ENCODE peak calls at places on chromosome 14, in nine cellular contexts. O is astrocyte, F is ovary, J is glutamatergic neuron, R is right atrium auricular region, T is sigmoid colon, M is cardiac muscle cell, S is choroid plexus epithelial cell, Z is lower leg skin. D is an unnamed sample.

GRCh38 chr14:77037886-77038511 is 9.5 kb upstream of the IRF2BPL start:
- DNase-seq in O (peak), F (peak), J (no peak), R (no peak), T (peak), M (peak), S (no peak), Z (no peak), D (peak)

GRCh38 chr14:20346713-20347112 is 3.3 kb downstream of the PARP2 start:
- DNase-seq in O (no peak), F (no peak), J (no peak), R (no peak), T (no peak), M (no peak), S (no peak), Z (no peak), D (no peak)

GRCh38 chr14:46051801-46052200 is 599.8 kb downstream of the RPL10L start:
- DNase-seq in O (peak), F (no peak), J (no peak), R (no peak), T (no peak), M (no peak), S (no peak), Z (no peak), D (no peak)

GRCh38 chr14:58307597-58308316 is 9.4 kb downstream of the ARID4A start:
- DNase-seq in O (no peak), F (no peak), J (no peak), R (no peak), T (no peak), M (no peak), S (no peak), Z (no peak), D (no peak)

GRCh38 chr14:91281346-91281745 is 36.8 kb upstream of the GPR68 start:
- DNase-seq in O (peak), F (no peak), J (no peak), R (no peak), T (no peak), M (no peak), S (no peak), Z (no peak), D (no peak)

GRCh38 chr14:102086346-102086971 is 385 bp downstream of the HSP90AA1 start:
- DNase-seq in O (peak), F (peak), J (peak), R (no peak), T (peak), M (peak), S (peak), Z (no peak), D (peak)

GRCh38 chr14:23514009-23514962 is 37.3 kb downstream of the ZFHX2 start:
- DNase-seq in O (no peak), F (no peak), J (no peak), R (no peak), T (peak), M (no peak), S (no peak), Z (no peak), D (no peak)

GRCh38 chr14:75969891-75970290 is 11.9 kb downstream of the TGFB3 start:
- DNase-seq in O (no peak), F (no peak), J (no peak), R (peak), T (no peak), M (no peak), S (no peak), Z (no peak), D (no peak)

GRCh38 chr14:51873221-51873893 is 12.9 kb downstream of the GNG2 start:
- DNase-seq in O (peak), F (no peak), J (no peak), R (no peak), T (no peak), M (peak), S (peak), Z (no peak), D (peak)

GRCh38 chr14:82796081-82796480 is 1262.4 kb upstream of the SEL1L start:
- DNase-seq in O (no peak), F (no peak), J (no peak), R (no peak), T (no peak), M (no peak), S (no peak), Z (no peak), D (no peak)

GRCh38 chr14:51028851-51029754 is 65.8 kb downstream of the TRIM9 start:
- DNase-seq in O (peak), F (no peak), J (no peak), R (no peak), T (no peak), M (peak), S (peak), Z (no peak), D (no peak)

GRCh38 chr14:50320279-50320678 is 8.2 kb downstream of the DMAC2L start:
- DNase-seq in O (peak), F (no peak), J (no peak), R (no peak), T (no peak), M (peak), S (peak), Z (peak), D (peak)

GRCh38 chr14:54106802-54107377 is 150.3 kb upstream of the BMP4 start:
- DNase-seq in O (peak), F (no peak), J (no peak), R (no peak), T (no peak), M (peak), S (no peak), Z (no peak), D (no peak)

GRCh38 chr14:104443391-104444158 is 136.0 kb upstream of the C14orf180 start:
- DNase-seq in O (no peak), F (no peak), J (no peak), R (no peak), T (no peak), M (no peak), S (no peak), Z (no peak), D (no peak)

GRCh38 chr14:20278414-20278813 is 27.3 kb downstream of the TTC5 start:
- DNase-seq in O (no peak), F (peak), J (no peak), R (no peak), T (no peak), M (peak), S (peak), Z (no peak), D (peak)

GRCh38 chr14:38808734-38809455 is 294.1 kb downstream of the SEC23A start:
- DNase-seq in O (no peak), F (no peak), J (no peak), R (no peak), T (no peak), M (no peak), S (no peak), Z (no peak), D (peak)

GRCh38 chr14:71586131-71586893 is 345.9 kb upstream of the RGS6 start:
- DNase-seq in O (peak), F (peak), J (no peak), R (peak), T (no peak), M (peak), S (peak), Z (peak), D (no peak)

GRCh38 chr14:75294649-75295033 is 16.0 kb downstream of the FOS start:
- DNase-seq in O (no peak), F (no peak), J (no peak), R (no peak), T (peak), M (no peak), S (no peak), Z (no peak), D (no peak)

DNA sequence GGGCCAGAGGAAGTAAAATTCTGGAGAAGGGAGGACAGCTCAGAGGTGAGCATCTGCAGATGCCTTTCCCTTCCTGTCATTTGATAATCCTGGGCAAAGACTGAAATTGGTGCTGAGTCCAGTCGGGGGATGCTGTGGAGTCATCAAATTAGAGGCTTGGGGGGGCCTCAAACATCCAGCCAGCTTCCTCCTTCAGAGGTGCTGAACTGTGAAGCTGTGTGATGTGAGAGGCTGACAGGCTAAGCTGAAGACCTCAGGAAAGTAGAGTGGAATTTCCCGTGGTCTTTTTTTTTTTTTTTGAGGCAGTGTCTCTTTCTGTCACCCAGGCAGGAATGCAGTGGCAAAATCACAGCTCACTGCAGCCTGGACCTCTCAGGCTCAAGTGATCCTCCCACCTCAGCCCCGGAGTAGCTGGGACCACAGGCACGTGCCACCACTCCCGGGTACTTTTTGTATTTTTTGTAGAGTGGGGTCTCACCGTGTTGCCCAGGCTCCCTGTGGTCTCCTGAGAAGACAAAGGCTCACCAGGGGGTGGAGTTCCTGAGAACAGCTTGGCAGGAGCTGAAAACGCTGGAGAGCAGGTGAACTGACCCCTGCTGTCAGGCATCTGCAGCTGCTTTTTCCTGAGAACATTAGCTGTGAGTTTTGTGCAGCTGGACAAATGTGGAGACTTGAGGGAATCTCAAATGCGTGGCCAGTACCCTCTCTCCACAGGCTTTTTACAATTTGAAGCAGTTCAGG is 6.1 kb upstream of the TCL1B start:
- DNase-seq in O (no peak), F (no peak), J (no peak), R (no peak), T (no peak), M (no peak), S (no peak), Z (no peak), D (no peak)
- TF ChIP-seq CTCF in O (no peak), F (no peak), J (no peak), R (no peak), T (no peak), M (no peak), S (no peak), Z (no peak), D (no peak)

DNA sequence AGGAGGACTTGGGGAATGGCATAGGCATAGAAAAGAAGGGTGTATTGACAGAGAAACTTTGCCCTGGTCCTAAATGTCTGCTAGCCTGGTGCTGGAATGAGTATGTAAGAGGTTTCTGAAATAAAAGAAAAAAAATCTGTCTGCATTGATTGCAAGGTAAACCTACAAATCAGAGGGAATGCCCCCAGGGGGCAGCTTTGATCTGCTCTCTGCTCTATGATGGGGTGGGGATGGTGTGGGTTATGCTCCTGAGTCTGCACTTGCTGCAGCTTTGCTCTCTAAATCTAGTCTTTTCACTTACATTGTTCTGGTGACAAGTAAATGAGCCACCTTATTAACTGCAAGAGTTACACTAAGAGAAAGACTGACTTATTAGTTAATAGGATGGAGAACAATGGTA is 468.4 kb upstream of the STXBP6 start:
- DNase-seq in O (no peak), F (no peak), J (peak), R (no peak), T (no peak), M (no peak), S (no peak), Z (no peak), D (no peak)
- TF ChIP-seq CTCF in O (no peak), F (no peak), J (no peak), R (no peak), T (no peak), M (no peak), S (no peak), Z (no peak), D (no peak)

GRCh38 chr14:92525318-92526095 is 11.9 kb downstream of the RIN3 start:
- DNase-seq in O (no peak), F (no peak), J (no peak), R (no peak), T (peak), M (no peak), S (no peak), Z (no peak), D (no peak)
- TF ChIP-seq CTCF in O (no peak), F (no peak), J (no peak), R (no peak), T (no peak), M (no peak), S (no peak), Z (no peak), D (no peak)

GRCh38 chr14:22500954-22501353 is 88.1 kb downstream of the DAD1 start:
- DNase-seq in O (no peak), F (no peak), J (no peak), R (no peak), T (no peak), M (no peak), S (no peak), Z (no peak), D (peak)

GRCh38 chr14:22502007-22502406 is 87.0 kb downstream of the DAD1 start:
- DNase-seq in O (no peak), F (no peak), J (no peak), R (no peak), T (peak), M (no peak), S (no peak), Z (no peak), D (no peak)

GRCh38 chr14:22505309-22505708 is 83.7 kb downstream of the DAD1 start:
- DNase-seq in O (no peak), F (no peak), J (no peak), R (no peak), T (no peak), M (no peak), S (no peak), Z (no peak), D (no peak)

GRCh38 chr14:22500525-22500924 is 88.5 kb downstream of the DAD1 start:
- DNase-seq in O (no peak), F (no peak), J (no peak), R (no peak), T (no peak), M (no peak), S (no peak), Z (no peak), D (no peak)

DNA sequence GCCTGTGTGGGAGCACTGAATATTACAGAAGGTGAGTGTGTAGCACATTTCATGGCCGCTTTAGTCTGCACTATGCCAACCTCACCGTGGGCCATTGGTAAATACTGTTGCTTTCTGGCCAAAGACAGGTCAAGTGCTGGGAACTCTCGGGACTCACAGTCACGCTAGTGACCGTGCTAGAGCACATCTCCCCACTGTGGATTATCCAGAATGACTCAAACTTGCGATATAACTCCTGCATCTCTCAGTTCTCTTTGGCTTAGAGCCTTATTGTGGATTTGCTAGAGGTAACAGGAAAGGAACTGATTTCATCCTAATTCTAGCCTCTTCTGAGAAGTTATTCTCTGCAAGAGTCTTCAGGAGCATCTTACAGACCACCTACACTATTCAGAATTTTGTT is 86.5 kb downstream of the DAD1 start:
- DNase-seq in O (no peak), F (no peak), J (no peak), R (no peak), T (no peak), M (no peak), S (no peak), Z (no peak), D (no peak)
- TF ChIP-seq CTCF in O (no peak), F (no peak), J (no peak), R (no peak), T (no peak), M (no peak), S (no peak), Z (no peak), D (no peak)